ENCODE peak calls at places on chromosome 18, in six cellular contexts. E is germinal center, R is SK-MEL-5, P is body of pancreas, U is substantia nigra, V is amygdala. B is an unnamed sample.

GRCh38 chr18:9612215-9612830 is 2.0 kb downstream of the PPP4R1 start:
- DNase-seq in V (no peak), R (peak), U (peak), P (peak), E (peak), B (no peak)

GRCh38 chr18:42620585-42620984 is 494.9 kb downstream of the RIT2 start:
- DNase-seq in V (no peak), P (no peak), R (no peak), E (no peak), U (no peak), B (no peak)

GRCh38 chr18:36196239-36196995 is 9.1 kb downstream of the MOCOS start:
- DNase-seq in V (no peak), P (no peak), E (no peak), U (no peak), R (no peak), B (no peak)

GRCh38 chr18:8559612-8560011 is 49.6 kb upstream of the RAB12 start:
- DNase-seq in E (no peak), R (no peak), V (no peak), U (no peak), P (no peak), B (no peak)

GRCh38 chr18:21914739-21915319 is 174.2 kb downstream of the MIB1 start:
- DNase-seq in V (no peak), E (no peak), U (no peak), R (peak), P (peak), B (no peak)

GRCh38 chr18:74806700-74807416 is 209.2 kb downstream of the ZNF407 start:
- DNase-seq in V (no peak), P (no peak), E (peak), R (no peak), U (no peak), B (no peak)

GRCh38 chr18:63131106-63131943 is 188.2 kb downstream of the BCL2 start:
- DNase-seq in U (peak), P (peak), R (peak), E (peak), V (no peak), B (no peak)

GRCh38 chr18:57657566-57657965 is 35.9 kb upstream of the NARS1 start:
- DNase-seq in E (no peak), V (no peak), U (no peak), P (no peak), R (no peak), B (no peak)

GRCh38 chr18:10322408-10322807 is 132.0 kb upstream of the APCDD1 start:
- DNase-seq in P (no peak), V (no peak), R (no peak), E (no peak), U (no peak), B (no peak)

GRCh38 chr18:24160086-24160485 is 21.2 kb downstream of the CABYR start:
- DNase-seq in P (no peak), E (no peak), U (no peak), V (no peak), R (no peak), B (no peak)

GRCh38 chr18:24013061-24013460 is 1.5 kb upstream of the TTC39C start:
- DNase-seq in U (no peak), R (no peak), P (no peak), E (no peak), V (no peak), B (no peak)

GRCh38 chr18:11927497-11927896 is 19.4 kb upstream of the MPPE1 start:
- DNase-seq in P (no peak), V (no peak), E (no peak), U (no peak), R (no peak), B (no peak)

GRCh38 chr18:47215554-47216138 is 35.8 kb downstream of the SKOR2 start:
- DNase-seq in V (no peak), U (no peak), R (peak), P (peak), E (peak), B (peak)

GRCh38 chr18:55781481-55781957 is 193.5 kb upstream of the TCF4 start:
- DNase-seq in P (peak), U (peak), V (no peak), E (no peak), R (peak), B (no peak)

GRCh38 chr18:36408606-36409005 is 111.1 kb downstream of the FHOD3 start:
- DNase-seq in E (no peak), U (no peak), P (no peak), R (no peak), V (no peak), B (no peak)

GRCh38 chr18:42363446-42363845 is 408.4 kb downstream of the PIK3C3 start:
- DNase-seq in R (no peak), E (no peak), P (no peak), U (no peak), V (no peak), B (no peak)

GRCh38 chr18:23072079-23072478 is 63.2 kb upstream of the CABLES1 start:
- DNase-seq in P (no peak), R (no peak), E (no peak), U (no peak), V (no peak), B (no peak)

GRCh38 chr18:75874401-75875093 is 447.0 kb upstream of the SMIM21 start:
- DNase-seq in E (no peak), V (no peak), U (no peak), P (no peak), R (no peak), B (no peak)

GRCh38 chr18:67644226-67644625 is 127.7 kb upstream of the DSEL start:
- DNase-seq in E (no peak), P (no peak), V (no peak), R (no peak), U (no peak), B (no peak)

B was measured in progenitor cell of endocrine pancreas.